ENCODE peak calls at places on chromosomes 2 and 18, in four cellular contexts. U is GM12878, V is K562, P is HL-60. E is an unnamed sample.

GRCh38 chr2:81974216-81974615 is 1669.7 kb upstream of the LRRTM1 start:
- DNase-seq in V (no peak), U (no peak), P (no peak), E (no peak)

GRCh38 chr2:31886700-31887099 is 124.1 kb downstream of the MEMO1 start:
- DNase-seq in P (no peak), U (no peak), V (peak), E (no peak)

GRCh38 chr18:67634631-67635338 is 118.3 kb upstream of the DSEL start:
- DNase-seq in V (no peak), U (no peak), P (no peak), E (no peak)

GRCh38 chr2:227826563-227826962 is 12.9 kb downstream of the CCL20 start:
- DNase-seq in P (no peak), U (no peak), V (no peak), E (no peak)

GRCh38 chr2:222900354-222900753 is 39.5 kb downstream of the ACSL3 start:
- DNase-seq in U (no peak), P (no peak), V (no peak), E (no peak)

GRCh38 chr18:79698668-79699335 is 19.2 kb downstream of the CTDP1 start:
- DNase-seq in V (no peak), P (no peak), U (no peak), E (no peak)

GRCh38 chr2:120898961-120899360 is 163.3 kb downstream of the GLI2 start:
- DNase-seq in V (no peak), P (no peak), U (no peak), E (no peak)

GRCh38 chr2:106104332-106105062 is 89.6 kb downstream of the UXS1 start:
- DNase-seq in P (peak), U (no peak), V (peak), E (peak)

GRCh38 chr2:89833780-89834117 is 1142.3 kb downstream of the RPIA start:
- DNase-seq in U (no peak), V (no peak), P (no peak), E (no peak)

GRCh38 chr2:191247381-191248057 is 2.3 kb downstream of the MYO1B start:
- DNase-seq in U (no peak), P (no peak), V (peak), E (no peak)

GRCh38 chr2:121080013-121080772 is 204.8 kb downstream of the TFCP2L1 start:
- DNase-seq in P (no peak), U (no peak), V (peak), E (no peak)

GRCh38 chr2:239227661-239228371 is 173.0 kb downstream of the HDAC4 start:
- DNase-seq in V (no peak), U (no peak), P (no peak), E (no peak)

GRCh38 chr2:172836386-172837200 is 100.9 kb downstream of the RAPGEF4 start:
- DNase-seq in P (peak), V (no peak), U (no peak), E (no peak)

GRCh38 chr2:233758849-233759248 is 1.2 kb upstream of the UGT1A1 start:
- DNase-seq in P (no peak), U (no peak), V (no peak), E (no peak)

GRCh38 chr18:48800479-48800876 is 150.3 kb downstream of the SMAD7 start:
- DNase-seq in P (no peak), V (no peak), U (no peak), E (no peak)

GRCh38 chr2:72142743-72143440 is 4.8 kb downstream of the CYP26B1 start:
- DNase-seq in U (no peak), V (no peak), P (no peak), E (no peak)

GRCh38 chr2:24935145-24935544 is 15.1 kb upstream of the ADCY3 start:
- DNase-seq in P (no peak), V (no peak), U (no peak), E (no peak)

GRCh38 chr2:206230060-206230890 is 44.2 kb upstream of the ZDBF2 start:
- DNase-seq in U (no peak), V (no peak), P (no peak), E (no peak)

GRCh38 chr2:188292446-188293239 is 969 bp downstream of the GULP1 start:
- DNase-seq in P (no peak), U (no peak), V (peak), E (no peak)

GRCh38 chr2:169038338-169038757 is 7.2 kb upstream of the ABCB11 start:
- DNase-seq in V (peak), P (peak), U (peak), E (no peak)

GRCh38 chr2:23695214-23696162 is 231.4 kb downstream of the ATAD2B start:
- DNase-seq in U (no peak), P (no peak), V (no peak), E (no peak)

GRCh38 chr18:12768622-12769021 is 65.8 kb downstream of the PSMG2 start:
- DNase-seq in V (no peak), U (no peak), P (no peak), E (no peak)

GRCh38 chr2:111919794-111920608 is 21.6 kb downstream of the MERTK start:
- DNase-seq in P (no peak), V (no peak), U (no peak), E (no peak)

GRCh38 chr2:142868281-142868762 is 9.1 kb upstream of the KYNU start:
- DNase-seq in U (no peak), P (no peak), V (no peak), E (no peak)

GRCh38 chr2:221166283-221166682 is 405.8 kb downstream of the EPHA4 start:
- DNase-seq in P (no peak), V (no peak), U (no peak), E (no peak)

GRCh38 chr2:139033300-139033699 is 253.1 kb upstream of the NXPH2 start:
- DNase-seq in P (no peak), U (no peak), V (no peak), E (no peak)

GRCh38 chr18:56097561-56098095 is 509.6 kb upstream of the TCF4 start:
- DNase-seq in U (no peak), V (no peak), P (no peak), E (no peak)

GRCh38 chr2:237923507-237924163 is 43.2 kb upstream of the UBE2F start:
- DNase-seq in V (peak), P (peak), U (no peak), E (peak)

GRCh38 chr2:182949572-182950189 is 83.2 kb upstream of the FRZB start:
- DNase-seq in P (no peak), U (no peak), V (peak), E (no peak)

GRCh38 chr18:6624729-6625308 is 104.7 kb upstream of the ARHGAP28 start:
- DNase-seq in U (no peak), P (no peak), V (no peak), E (no peak)

GRCh38 chr18:41842886-41843285 is 112.1 kb upstream of the PIK3C3 start:
- DNase-seq in V (no peak), P (no peak), U (no peak), E (no peak)

GRCh38 chr2:207474871-207475485 is 54.8 kb upstream of the CREB1 start:
- DNase-seq in U (no peak), P (peak), V (peak), E (no peak)

GRCh38 chr2:70508711-70509462 is 44.7 kb downstream of the TGFA start:
- DNase-seq in V (no peak), U (no peak), P (no peak), E (no peak)

GRCh38 chr2:236178921-236179652 is 10.9 kb upstream of the GBX2 start:
- DNase-seq in U (no peak), P (no peak), V (no peak), E (no peak)

GRCh38 chr2:236176417-236176816 is 8.2 kb upstream of the GBX2 start:
- DNase-seq in P (peak), U (no peak), V (peak), E (no peak)

GRCh38 chr2:236176951-236177350 is 8.8 kb upstream of the GBX2 start:
- DNase-seq in V (no peak), P (no peak), U (no peak), E (no peak)

GRCh38 chr2:236177967-236178909 is 10.1 kb upstream of the GBX2 start:
- DNase-seq in U (no peak), P (no peak), V (peak), E (no peak)

GRCh38 chr2:236177604-236177966 is 9.4 kb upstream of the GBX2 start:
- DNase-seq in U (no peak), P (no peak), V (peak), E (no peak)
- TF ChIP-seq SPI1 in U (no peak), P (no peak), V (no peak), E (no peak)

GRCh38 chr2:241001413-241002274 is 3.2 kb downstream of the SNED1 start:
- DNase-seq in P (no peak), U (no peak), V (no peak), E (no peak)
- TF ChIP-seq SPI1 in P (no peak), U (no peak), V (no peak), E (no peak)

GRCh38 chr18:11482271-11482670 is 127.1 kb upstream of the SLC35G4 start:
- DNase-seq in V (no peak), U (no peak), P (no peak), E (no peak)
- TF ChIP-seq SPI1 in V (no peak), U (no peak), P (no peak), E (no peak)

DNA sequence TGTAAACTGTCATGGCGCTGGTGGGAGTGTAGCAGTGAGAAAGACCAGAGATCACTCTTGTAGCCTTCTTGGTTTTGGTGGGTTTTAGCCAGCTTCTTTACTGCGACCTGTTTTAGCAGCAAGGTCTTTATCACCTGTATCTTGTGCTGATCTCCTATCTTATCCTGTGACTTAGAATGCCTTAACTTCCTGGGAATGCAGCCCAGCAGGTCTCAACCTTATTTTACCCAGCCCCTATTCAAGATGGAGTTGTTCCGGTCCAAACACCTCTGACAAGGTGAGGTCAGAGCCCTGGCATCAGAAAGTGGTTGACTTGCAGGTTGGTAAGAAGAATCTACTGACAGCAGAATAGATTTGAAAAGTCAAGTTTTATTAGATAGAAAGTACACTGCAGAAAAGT is 55.0 kb upstream of the MSH6 start:
- DNase-seq in U (no peak), P (no peak), V (no peak), E (no peak)
- TF ChIP-seq SPI1 in U (no peak), P (no peak), V (no peak), E (no peak)

GRCh38 chr2:176484838-176485237 is 215.6 kb downstream of the MTX2 start:
- DNase-seq in P (no peak), U (no peak), V (no peak), E (no peak)
- TF ChIP-seq SPI1 in P (no peak), U (no peak), V (no peak), E (no peak)

GRCh38 chr2:152036611-152037469 is 62.0 kb downstream of the CACNB4 start:
- DNase-seq in V (peak), P (no peak), U (no peak), E (peak)
- TF ChIP-seq SPI1 in V (no peak), P (no peak), U (no peak), E (no peak)

DNA sequence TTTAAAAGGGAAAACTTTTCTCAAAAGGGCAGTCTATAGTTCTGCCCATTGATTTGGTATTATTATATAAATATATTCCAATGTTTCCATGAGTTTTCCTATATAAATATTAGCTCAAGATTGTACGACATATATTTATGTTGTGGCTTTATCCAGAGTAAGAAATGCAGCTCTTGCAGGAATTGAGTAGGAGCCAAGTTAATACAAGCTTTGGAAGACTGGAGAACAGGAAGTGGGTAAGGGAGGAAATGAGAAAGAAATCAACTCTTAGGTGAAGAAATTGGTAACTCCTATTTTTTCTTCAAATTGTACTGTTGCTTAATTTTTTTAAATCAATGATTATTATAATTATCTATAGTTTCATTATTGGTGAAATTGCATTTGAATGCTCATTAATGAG is 105.4 kb upstream of the FAM117B start:
- DNase-seq in U (no peak), V (no peak), P (no peak), E (no peak)
- TF ChIP-seq SPI1 in U (no peak), V (no peak), P (peak), E (peak)

DNA sequence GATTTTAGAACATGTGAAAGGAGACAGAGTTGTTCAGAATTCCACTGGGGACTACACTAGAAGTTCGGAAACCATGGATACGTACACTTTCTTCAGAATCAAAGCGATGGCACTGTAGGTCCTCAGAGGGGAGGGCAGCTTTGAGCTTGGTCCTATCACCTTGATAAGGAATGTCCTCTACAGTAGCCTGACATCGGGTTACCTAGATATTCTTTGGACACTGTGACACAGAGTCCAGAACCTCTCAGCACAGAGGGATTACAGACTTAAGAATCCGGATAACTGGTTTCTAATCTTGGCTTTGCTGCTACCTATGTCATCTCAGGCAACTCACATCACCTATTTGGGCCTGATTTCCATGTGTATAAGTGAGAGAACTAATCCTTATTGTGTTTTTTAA is 14.0 kb downstream of the LBH start:
- DNase-seq in P (no peak), U (no peak), V (no peak), E (no peak)
- TF ChIP-seq SPI1 in P (no peak), U (no peak), V (no peak), E (no peak)

GRCh38 chr2:198129609-198130008 is 325.2 kb downstream of the PLCL1 start:
- DNase-seq in P (no peak), V (no peak), U (no peak), E (no peak)

DNA sequence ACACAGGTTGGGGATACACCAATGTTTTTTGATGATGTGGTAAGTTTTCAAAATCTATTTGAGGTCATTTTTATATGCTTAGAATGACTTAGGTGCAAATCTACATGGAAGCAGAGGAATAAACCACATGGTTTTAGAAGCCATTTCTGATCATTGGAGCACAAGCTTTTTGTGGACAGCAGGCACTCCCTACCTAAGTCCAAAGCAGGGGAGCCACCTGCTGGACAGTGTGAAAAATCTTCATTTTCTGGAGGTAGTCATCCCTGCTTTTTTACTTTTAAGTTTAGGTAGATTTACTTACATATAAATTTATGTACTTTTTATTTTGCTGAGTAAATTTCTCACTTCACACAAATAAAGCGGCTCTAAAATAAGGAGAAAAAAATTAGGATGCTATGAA is 323.2 kb downstream of the PLCL1 start:
- DNase-seq in U (peak), P (peak), V (peak), E (no peak)
- TF ChIP-seq SPI1 in U (no peak), P (no peak), V (no peak), E (no peak)

DNA sequence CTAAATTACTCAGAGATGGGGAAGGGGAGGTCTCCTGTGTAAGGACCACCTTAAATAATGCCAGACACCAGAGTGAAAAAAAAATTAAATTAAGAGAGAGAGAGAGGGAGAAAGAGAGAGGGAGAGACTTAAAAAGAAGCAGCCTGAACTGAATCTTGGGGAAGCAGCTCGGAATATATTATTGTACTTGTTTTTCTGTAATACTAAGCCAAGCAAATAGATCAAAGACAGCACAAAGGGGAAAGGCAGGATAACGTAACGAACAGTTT is 4.6 kb downstream of the ZEB2 start:
- DNase-seq in P (no peak), U (no peak), V (no peak), E (no peak)
- TF ChIP-seq SPI1 in P (no peak), U (no peak), V (no peak), E (no peak)

E was measured in GM12891.